ENCODE peak calls at places on chromosome 20, in four cellular contexts. X is hypothalamus, J is GM19239, A is H4. O is an unnamed sample.

GRCh38 chr20:4074877-4075455 is 59.6 kb upstream of the RNF24 start:
- DNase-seq in X (no peak), J (no peak), A (no peak), O (no peak)

GRCh38 chr20:31566658-31567379 is 38.3 kb upstream of the ID1 start:
- DNase-seq in X (no peak), J (no peak), A (no peak), O (no peak)

GRCh38 chr20:25018841-25019240 is 26.3 kb upstream of the APMAP start:
- DNase-seq in X (no peak), J (no peak), A (no peak), O (no peak)

GRCh38 chr20:62551408-62552323 is 75.9 kb upstream of the GATA5 start:
- DNase-seq in X (no peak), J (no peak), A (no peak), O (peak)

GRCh38 chr20:19858972-19859371 is 100.9 kb downstream of the RIN2 start:
- DNase-seq in X (no peak), J (no peak), A (peak), O (no peak)

GRCh38 chr20:36315545-36316351 is 9.6 kb downstream of the DLGAP4 start:
- DNase-seq in X (no peak), J (no peak), A (no peak), O (no peak)

GRCh38 chr20:20815711-20816455 is 103.4 kb upstream of the RALGAPA2 start:
- DNase-seq in X (no peak), J (no peak), A (no peak), O (no peak)

GRCh38 chr20:50635676-50636600 is 55.4 kb downstream of the RIPOR3 start:
- DNase-seq in X (no peak), J (peak), A (peak), O (peak)

GRCh38 chr20:2752631-2753455 is 47.6 kb downstream of the CPXM1 start:
- DNase-seq in X (no peak), J (peak), A (peak), O (no peak)

GRCh38 chr20:32823078-32823477 is 3.3 kb downstream of the MAPRE1 start:
- DNase-seq in X (no peak), J (no peak), A (peak), O (no peak)

GRCh38 chr20:5658897-5659296 is 91.3 kb upstream of the SHLD1 start:
- DNase-seq in X (no peak), J (no peak), A (peak), O (no peak)

GRCh38 chr20:43389839-43390626 is 67.7 kb upstream of the SRSF6 start:
- DNase-seq in X (no peak), J (no peak), A (no peak), O (peak)

GRCh38 chr20:44662256-44662655 is 10.8 kb upstream of the ADA start:
- DNase-seq in X (no peak), J (no peak), A (no peak), O (no peak)

GRCh38 chr20:11136691-11137090 is 462.9 kb upstream of the JAG1 start:
- DNase-seq in X (no peak), J (no peak), A (no peak), O (no peak)

GRCh38 chr20:2799688-2800589 is 488 bp downstream of the CPXM1 start:
- DNase-seq in X (no peak), J (peak), A (no peak), O (no peak)

GRCh38 chr20:24968278-24968677 is 19.2 kb downstream of the CST7 start:
- DNase-seq in X (no peak), J (no peak), A (no peak), O (no peak)

GRCh38 chr20:21288587-21289370 is 14.4 kb upstream of the XRN2 start:
- DNase-seq in X (no peak), J (no peak), A (no peak), O (no peak)

GRCh38 chr20:25148181-25148981 is 47.1 kb upstream of the ENTPD6 start:
- DNase-seq in X (no peak), J (no peak), A (no peak), O (no peak)

GRCh38 chr20:41692479-41693135 is 74.4 kb upstream of the CHD6 start:
- DNase-seq in X (peak), J (peak), A (peak), O (peak)

GRCh38 chr20:59820204-59821041 is 113.0 kb downstream of the SYCP2 start:
- DNase-seq in X (no peak), J (no peak), A (no peak), O (peak)

GRCh38 chr20:6074145-6074561 is 20.3 kb upstream of the LRRN4 start:
- DNase-seq in X (no peak), J (no peak), A (no peak), O (no peak)

GRCh38 chr20:38165089-38165965 is at the start of gene TGM2:
- DNase-seq in X (peak), J (peak), A (peak), O (no peak)

GRCh38 chr20:10795286-10796026 is 121.7 kb upstream of the JAG1 start:
- DNase-seq in X (no peak), J (no peak), A (no peak), O (no peak)

GRCh38 chr20:57596998-57597939 is 23.0 kb downstream of the ZBP1 start:
- DNase-seq in X (peak), J (peak), A (peak), O (peak)

GRCh38 chr20:25327521-25328235 is 63.0 kb downstream of the ABHD12 start:
- DNase-seq in X (no peak), J (no peak), A (no peak), O (no peak)

O was measured in SJCRH30.